ENCODE peak calls at places on chromosomes 1 and 21, in seven cellular contexts. One of them, this sample, is unnamed.

GRCh38 chr1:68269637-68270430 is 37.5 kb upstream of the WLS start:
- DNase-seq in fibroblast of mammary gland: peak
- DNase-seq in heart right ventricle: no peak
- DNase-seq in suprapubic skin: no peak
- DNase-seq in tibial artery: no peak
- DNase-seq in HFF-Myc: peak
- DNase-seq in fibroblast of pulmonary artery: peak
- DNase-seq in this sample: peak

GRCh38 chr1:8077602-8078001 is 51.5 kb upstream of the ERRFI1 start:
- DNase-seq in fibroblast of pulmonary artery: no peak
- DNase-seq in heart right ventricle: no peak
- DNase-seq in fibroblast of mammary gland: no peak
- DNase-seq in tibial artery: no peak
- DNase-seq in HFF-Myc: no peak
- DNase-seq in suprapubic skin: no peak
- DNase-seq in this sample: no peak

GRCh38 chr1:78420185-78420584 is 70.6 kb upstream of the PTGFR start:
- DNase-seq in fibroblast of mammary gland: peak
- DNase-seq in suprapubic skin: no peak
- DNase-seq in HFF-Myc: no peak
- DNase-seq in heart right ventricle: no peak
- DNase-seq in tibial artery: no peak
- DNase-seq in fibroblast of pulmonary artery: no peak
- DNase-seq in this sample: peak

GRCh38 chr1:22696610-22697009 is 14.0 kb upstream of the EPHB2 start:
- DNase-seq in tibial artery: no peak
- DNase-seq in fibroblast of pulmonary artery: no peak
- DNase-seq in fibroblast of mammary gland: no peak
- DNase-seq in HFF-Myc: no peak
- DNase-seq in heart right ventricle: no peak
- DNase-seq in suprapubic skin: no peak
- DNase-seq in this sample: no peak

GRCh38 chr1:50350868-50351267 is 72.4 kb downstream of the DMRTA2 start:
- DNase-seq in tibial artery: no peak
- DNase-seq in suprapubic skin: no peak
- DNase-seq in fibroblast of pulmonary artery: no peak
- DNase-seq in HFF-Myc: no peak
- DNase-seq in heart right ventricle: no peak
- DNase-seq in fibroblast of mammary gland: no peak
- DNase-seq in this sample: no peak

GRCh38 chr1:21638531-21639341 is 30.4 kb downstream of the RAP1GAP start:
- DNase-seq in heart right ventricle: no peak
- DNase-seq in fibroblast of mammary gland: peak
- DNase-seq in fibroblast of pulmonary artery: no peak
- DNase-seq in tibial artery: no peak
- DNase-seq in HFF-Myc: no peak
- DNase-seq in suprapubic skin: no peak
- DNase-seq in this sample: peak

GRCh38 chr1:3749512-3749911 is 2.7 kb upstream of the CCDC27 start:
- DNase-seq in tibial artery: no peak
- DNase-seq in fibroblast of pulmonary artery: no peak
- DNase-seq in suprapubic skin: no peak
- DNase-seq in HFF-Myc: no peak
- DNase-seq in heart right ventricle: no peak
- DNase-seq in fibroblast of mammary gland: no peak
- DNase-seq in this sample: no peak

GRCh38 chr1:105087496-105087895 is 1337.8 kb downstream of the AMY1C start:
- DNase-seq in fibroblast of pulmonary artery: no peak
- DNase-seq in heart right ventricle: no peak
- DNase-seq in tibial artery: no peak
- DNase-seq in HFF-Myc: no peak
- DNase-seq in suprapubic skin: no peak
- DNase-seq in fibroblast of mammary gland: no peak
- DNase-seq in this sample: peak

GRCh38 chr1:212656730-212657129 is 42.9 kb downstream of the BATF3 start:
- DNase-seq in fibroblast of mammary gland: no peak
- DNase-seq in tibial artery: no peak
- DNase-seq in HFF-Myc: no peak
- DNase-seq in fibroblast of pulmonary artery: no peak
- DNase-seq in heart right ventricle: no peak
- DNase-seq in suprapubic skin: no peak
- DNase-seq in this sample: no peak

GRCh38 chr1:56142301-56142700 is 437.1 kb downstream of the PLPP3 start:
- DNase-seq in heart right ventricle: no peak
- DNase-seq in suprapubic skin: no peak
- DNase-seq in HFF-Myc: no peak
- DNase-seq in fibroblast of mammary gland: no peak
- DNase-seq in tibial artery: no peak
- DNase-seq in fibroblast of pulmonary artery: no peak
- DNase-seq in this sample: no peak

GRCh38 chr1:98277111-98277510 is 356.3 kb upstream of the DPYD start:
- DNase-seq in fibroblast of pulmonary artery: peak
- DNase-seq in tibial artery: no peak
- DNase-seq in fibroblast of mammary gland: peak
- DNase-seq in heart right ventricle: no peak
- DNase-seq in HFF-Myc: peak
- DNase-seq in suprapubic skin: no peak
- DNase-seq in this sample: peak

GRCh38 chr1:220891221-220892085 is 12.2 kb downstream of the HLX start:
- DNase-seq in fibroblast of pulmonary artery: no peak
- DNase-seq in heart right ventricle: no peak
- DNase-seq in HFF-Myc: no peak
- DNase-seq in suprapubic skin: no peak
- DNase-seq in tibial artery: no peak
- DNase-seq in fibroblast of mammary gland: no peak
- DNase-seq in this sample: no peak

GRCh38 chr1:200530551-200531261 is 89.8 kb downstream of the KIF14 start:
- DNase-seq in heart right ventricle: no peak
- DNase-seq in HFF-Myc: no peak
- DNase-seq in suprapubic skin: no peak
- DNase-seq in tibial artery: no peak
- DNase-seq in fibroblast of pulmonary artery: no peak
- DNase-seq in fibroblast of mammary gland: no peak
- DNase-seq in this sample: no peak

GRCh38 chr1:112935474-112936289 is 20.3 kb downstream of the SLC16A1 start:
- DNase-seq in suprapubic skin: no peak
- DNase-seq in tibial artery: no peak
- DNase-seq in fibroblast of pulmonary artery: peak
- DNase-seq in HFF-Myc: no peak
- DNase-seq in fibroblast of mammary gland: peak
- DNase-seq in heart right ventricle: no peak
- DNase-seq in this sample: peak

GRCh38 chr21:35563885-35564451 is 496.4 kb downstream of the SETD4 start:
- DNase-seq in HFF-Myc: peak
- DNase-seq in suprapubic skin: no peak
- DNase-seq in tibial artery: peak
- DNase-seq in fibroblast of pulmonary artery: peak
- DNase-seq in fibroblast of mammary gland: peak
- DNase-seq in heart right ventricle: peak
- DNase-seq in this sample: peak

GRCh38 chr1:196897158-196897828 is 9.4 kb downstream of the CFHR4 start:
- DNase-seq in tibial artery: no peak
- DNase-seq in fibroblast of pulmonary artery: no peak
- DNase-seq in suprapubic skin: no peak
- DNase-seq in fibroblast of mammary gland: no peak
- DNase-seq in heart right ventricle: no peak
- DNase-seq in HFF-Myc: no peak
- DNase-seq in this sample: no peak

GRCh38 chr1:116334868-116335649 is 38.0 kb upstream of the ATP1A1 start:
- DNase-seq in tibial artery: no peak
- DNase-seq in HFF-Myc: no peak
- DNase-seq in heart right ventricle: no peak
- DNase-seq in suprapubic skin: no peak
- DNase-seq in fibroblast of mammary gland: peak
- DNase-seq in fibroblast of pulmonary artery: peak
- DNase-seq in this sample: no peak

GRCh38 chr1:107267489-107267888 is 126.7 kb downstream of the NTNG1 start:
- DNase-seq in HFF-Myc: no peak
- DNase-seq in fibroblast of mammary gland: no peak
- DNase-seq in suprapubic skin: no peak
- DNase-seq in fibroblast of pulmonary artery: no peak
- DNase-seq in heart right ventricle: no peak
- DNase-seq in tibial artery: no peak
- DNase-seq in this sample: no peak

GRCh38 chr1:165356876-165357275 is 361 bp upstream of the LMX1A start:
- DNase-seq in fibroblast of pulmonary artery: no peak
- DNase-seq in fibroblast of mammary gland: no peak
- DNase-seq in tibial artery: no peak
- DNase-seq in suprapubic skin: no peak
- DNase-seq in HFF-Myc: no peak
- DNase-seq in heart right ventricle: no peak
- DNase-seq in this sample: no peak

GRCh38 chr1:53551428-53551995 is 92.3 kb downstream of the DMRTB1 start:
- DNase-seq in fibroblast of pulmonary artery: no peak
- DNase-seq in suprapubic skin: peak
- DNase-seq in heart right ventricle: no peak
- DNase-seq in tibial artery: peak
- DNase-seq in fibroblast of mammary gland: no peak
- DNase-seq in HFF-Myc: no peak
- DNase-seq in this sample: no peak

GRCh38 chr1:36542024-36542961 is 59.6 kb upstream of the CSF3R start:
- DNase-seq in tibial artery: no peak
- DNase-seq in fibroblast of pulmonary artery: no peak
- DNase-seq in fibroblast of mammary gland: no peak
- DNase-seq in suprapubic skin: peak
- DNase-seq in HFF-Myc: no peak
- DNase-seq in heart right ventricle: no peak
- DNase-seq in this sample: no peak

GRCh38 chr1:71839876-71840275 is 442.5 kb downstream of the NEGR1 start:
- DNase-seq in suprapubic skin: no peak
- DNase-seq in heart right ventricle: no peak
- DNase-seq in HFF-Myc: no peak
- DNase-seq in fibroblast of mammary gland: no peak
- DNase-seq in tibial artery: no peak
- DNase-seq in fibroblast of pulmonary artery: no peak
- DNase-seq in this sample: no peak

GRCh38 chr1:35369922-35370671 is 101.6 kb downstream of the ZMYM4 start:
- DNase-seq in suprapubic skin: no peak
- DNase-seq in heart right ventricle: peak
- DNase-seq in tibial artery: peak
- DNase-seq in fibroblast of mammary gland: peak
- DNase-seq in fibroblast of pulmonary artery: peak
- DNase-seq in HFF-Myc: peak
- DNase-seq in this sample: peak

GRCh38 chr1:53134042-53134485 is 8.4 kb downstream of the SLC1A7 start:
- DNase-seq in heart right ventricle: no peak
- DNase-seq in suprapubic skin: peak
- DNase-seq in HFF-Myc: no peak
- DNase-seq in fibroblast of pulmonary artery: no peak
- DNase-seq in fibroblast of mammary gland: no peak
- DNase-seq in tibial artery: no peak
- DNase-seq in this sample: no peak

GRCh38 chr1:43908226-43908625 is 25.4 kb upstream of the ARTN start:
- DNase-seq in fibroblast of mammary gland: no peak
- DNase-seq in HFF-Myc: no peak
- DNase-seq in tibial artery: no peak
- DNase-seq in heart right ventricle: no peak
- DNase-seq in fibroblast of pulmonary artery: no peak
- DNase-seq in suprapubic skin: no peak
- DNase-seq in this sample: no peak

GRCh38 chr1:93681549-93682412 is at the start of gene BCAR3:
- DNase-seq in fibroblast of pulmonary artery: peak
- DNase-seq in heart right ventricle: peak
- DNase-seq in suprapubic skin: no peak
- DNase-seq in fibroblast of mammary gland: peak
- DNase-seq in tibial artery: peak
- DNase-seq in HFF-Myc: no peak
- DNase-seq in this sample: peak

GRCh38 chr1:158516966-158517365 is 37.2 kb downstream of the OR6Y1 start:
- DNase-seq in suprapubic skin: no peak
- DNase-seq in HFF-Myc: no peak
- DNase-seq in tibial artery: no peak
- DNase-seq in fibroblast of mammary gland: no peak
- DNase-seq in fibroblast of pulmonary artery: no peak
- DNase-seq in heart right ventricle: no peak
- DNase-seq in this sample: no peak
- TF ChIP-seq CTCF in suprapubic skin: no peak
- TF ChIP-seq CTCF in HFF-Myc: no peak
- TF ChIP-seq CTCF in tibial artery: no peak
- TF ChIP-seq CTCF in fibroblast of mammary gland: no peak
- TF ChIP-seq CTCF in fibroblast of pulmonary artery: no peak
- TF ChIP-seq CTCF in heart right ventricle: no peak
- TF ChIP-seq CTCF in this sample: no peak

GRCh38 chr1:117540532-117540931 is 65.3 kb upstream of the TENT5C start:
- DNase-seq in suprapubic skin: no peak
- DNase-seq in tibial artery: no peak
- DNase-seq in heart right ventricle: no peak
- DNase-seq in HFF-Myc: no peak
- DNase-seq in fibroblast of pulmonary artery: no peak
- DNase-seq in fibroblast of mammary gland: no peak
- DNase-seq in this sample: no peak
- H3K4me3 ChIP-seq in suprapubic skin: no peak
- H3K4me3 ChIP-seq in tibial artery: no peak
- H3K4me3 ChIP-seq in heart right ventricle: no peak
- H3K4me3 ChIP-seq in HFF-Myc: no peak
- H3K4me3 ChIP-seq in fibroblast of pulmonary artery: no peak
- H3K4me3 ChIP-seq in fibroblast of mammary gland: no peak
- H3K4me3 ChIP-seq in this sample: no peak

GRCh38 chr1:5753431-5754078 is 238.7 kb downstream of the NPHP4 start:
- DNase-seq in fibroblast of pulmonary artery: no peak
- DNase-seq in tibial artery: no peak
- DNase-seq in fibroblast of mammary gland: no peak
- DNase-seq in suprapubic skin: no peak
- DNase-seq in heart right ventricle: no peak
- DNase-seq in HFF-Myc: no peak
- DNase-seq in this sample: no peak

GRCh38 chr1:5750186-5751170 is 241.7 kb downstream of the NPHP4 start:
- DNase-seq in fibroblast of pulmonary artery: no peak
- DNase-seq in HFF-Myc: no peak
- DNase-seq in tibial artery: no peak
- DNase-seq in suprapubic skin: no peak
- DNase-seq in heart right ventricle: no peak
- DNase-seq in fibroblast of mammary gland: no peak
- DNase-seq in this sample: no peak

GRCh38 chr1:5752715-5753330 is 239.4 kb downstream of the NPHP4 start:
- DNase-seq in suprapubic skin: no peak
- DNase-seq in tibial artery: no peak
- DNase-seq in heart right ventricle: no peak
- DNase-seq in HFF-Myc: no peak
- DNase-seq in fibroblast of mammary gland: no peak
- DNase-seq in fibroblast of pulmonary artery: no peak
- DNase-seq in this sample: no peak

GRCh38 chr1:5751171-5751556 is 241.1 kb downstream of the NPHP4 start:
- DNase-seq in heart right ventricle: no peak
- DNase-seq in fibroblast of pulmonary artery: no peak
- DNase-seq in tibial artery: no peak
- DNase-seq in HFF-Myc: no peak
- DNase-seq in suprapubic skin: no peak
- DNase-seq in fibroblast of mammary gland: no peak
- DNase-seq in this sample: no peak

GRCh38 chr1:5751833-5752714 is 240.2 kb downstream of the NPHP4 start:
- DNase-seq in heart right ventricle: no peak
- DNase-seq in tibial artery: no peak
- DNase-seq in fibroblast of mammary gland: no peak
- DNase-seq in fibroblast of pulmonary artery: no peak
- DNase-seq in suprapubic skin: no peak
- DNase-seq in HFF-Myc: no peak
- DNase-seq in this sample: no peak
- TF ChIP-seq CTCF in heart right ventricle: no peak
- TF ChIP-seq CTCF in tibial artery: no peak
- TF ChIP-seq CTCF in fibroblast of mammary gland: no peak
- TF ChIP-seq CTCF in fibroblast of pulmonary artery: no peak
- TF ChIP-seq CTCF in suprapubic skin: no peak
- TF ChIP-seq CTCF in HFF-Myc: no peak
- TF ChIP-seq CTCF in this sample: no peak

GRCh38 chr1:110341146-110341871 is 2.1 kb downstream of the RBM15 start:
- DNase-seq in fibroblast of mammary gland: peak
- DNase-seq in heart right ventricle: no peak
- DNase-seq in suprapubic skin: no peak
- DNase-seq in tibial artery: no peak
- DNase-seq in fibroblast of pulmonary artery: no peak
- DNase-seq in HFF-Myc: no peak
- DNase-seq in this sample: no peak
- H3K4me3 ChIP-seq in fibroblast of mammary gland: peak
- H3K4me3 ChIP-seq in heart right ventricle: peak
- H3K4me3 ChIP-seq in suprapubic skin: no peak
- H3K4me3 ChIP-seq in tibial artery: peak
- H3K4me3 ChIP-seq in fibroblast of pulmonary artery: peak
- H3K4me3 ChIP-seq in HFF-Myc: peak
- H3K4me3 ChIP-seq in this sample: peak